ENCODE peak calls at places on chromosome X, in six cellular contexts. U is tibial nerve, A is GM12891, V is testis, L is gastrocnemius medialis, Y is breast epithelium. N is an unnamed sample.
A peak's percentile ranks its signal among the peaks of the same experiment; 100 is the strongest.

GRCh38 chrX:9311411-9312160 is 153.3 kb upstream of the TBL1X start:
- DNase-seq in Y (no peak), L (no peak), U (no peak), V (no peak), A (no peak), N (no peak)

GRCh38 chrX:110145854-110146253 is 142.9 kb downstream of the TMEM164 start:
- DNase-seq in L (no peak), A (no peak), Y (no peak), U (no peak), V (peak; percentile 17), N (no peak)

GRCh38 chrX:107669885-107670628 is 41.7 kb downstream of the PRPS1 start:
- DNase-seq in U (no peak), L (no peak), A (no peak), Y (no peak), V (peak; percentile 55), N (no peak)

GRCh38 chrX:69028006-69028760 is 137.1 kb downstream of the PJA1 start:
- DNase-seq in Y (no peak), A (peak; percentile 22), L (no peak), U (no peak), V (no peak), N (no peak)

GRCh38 chrX:39167791-39168190 is 366.5 kb downstream of the MID1IP1 start:
- DNase-seq in Y (no peak), A (no peak), V (no peak), L (no peak), U (no peak), N (no peak)

GRCh38 chrX:94751611-94752010 is 1077.6 kb downstream of the FAM133A start:
- DNase-seq in Y (no peak), A (no peak), V (no peak), L (no peak), U (no peak), N (no peak)

GRCh38 chrX:9919632-9920172 is 47.5 kb upstream of the CLDN34 start:
- DNase-seq in Y (no peak), V (no peak), L (no peak), U (no peak), A (no peak), N (no peak)

GRCh38 chrX:7132335-7133035 is 15.0 kb upstream of the STS start:
- DNase-seq in V (peak; percentile 46), U (peak; percentile 20), Y (peak; percentile 51), A (no peak), L (no peak), N (no peak)

GRCh38 chrX:75156537-75156945 is 458 bp upstream of the ABCB7 start:
- DNase-seq in V (no peak), L (no peak), A (no peak), U (peak; percentile 6), Y (no peak), N (no peak)

GRCh38 chrX:68732906-68733493 is 85.5 kb downstream of the STARD8 start:
- DNase-seq in L (no peak), Y (no peak), V (peak; percentile 68), A (no peak), U (peak; percentile 71), N (no peak)

GRCh38 chrX:68935362-68935761 is 106.5 kb downstream of the EFNB1 start:
- DNase-seq in A (no peak), Y (no peak), L (no peak), V (no peak), U (no peak), N (no peak)

GRCh38 chrX:68186552-68187262 is 246.6 kb downstream of the OPHN1 start:
- DNase-seq in U (no peak), Y (no peak), L (no peak), V (no peak), A (no peak), N (no peak)

GRCh38 chrX:132622130-132622529 is 133.3 kb upstream of the MBNL3 start:
- DNase-seq in Y (no peak), U (no peak), V (no peak), A (no peak), L (no peak), N (no peak)

GRCh38 chrX:103063191-103063845 is 653 bp downstream of the BEX1 start:
- DNase-seq in U (no peak), A (no peak), V (peak; percentile 58), L (no peak), Y (no peak), N (no peak)

GRCh38 chrX:78839711-78840110 is 92.2 kb downstream of the LPAR4 start:
- DNase-seq in V (no peak), A (no peak), Y (no peak), U (no peak), L (no peak), N (no peak)

GRCh38 chrX:44382871-44383270 is 39.4 kb upstream of the EFHC2 start:
- DNase-seq in L (no peak), A (no peak), U (no peak), V (no peak), Y (no peak), N (no peak)

GRCh38 chrX:27660878-27661277 is 70.7 kb downstream of the DCAF8L2 start:
- DNase-seq in A (no peak), U (no peak), L (no peak), Y (no peak), V (no peak), N (no peak)

GRCh38 chrX:2391869-2392606 is 108.7 kb downstream of the DHRSX start:
- DNase-seq in U (no peak), Y (peak; percentile 19), V (no peak), A (no peak), L (no peak), N (no peak)

GRCh38 chrX:42247241-42247640 is 323.9 kb upstream of the CASK start:
- DNase-seq in A (no peak), L (no peak), U (no peak), Y (no peak), V (no peak), N (no peak)

GRCh38 chrX:20913760-20914159 is 460.5 kb upstream of the CNKSR2 start:
- DNase-seq in L (no peak), A (no peak), V (peak; percentile 13), Y (no peak), U (no peak), N (no peak)

GRCh38 chrX:132592880-132593279 is 104.0 kb upstream of the MBNL3 start:
- DNase-seq in A (no peak), V (peak; percentile 33), Y (no peak), U (peak; percentile 4), L (no peak), N (no peak)

GRCh38 chrX:31353095-31353494 is 281.3 kb upstream of the FTHL17 start:
- DNase-seq in L (no peak), A (no peak), U (no peak), Y (peak; percentile 35), V (no peak), N (no peak)

GRCh38 chrX:29461039-29461438 is 754.3 kb upstream of the MAGEB2 start:
- DNase-seq in V (no peak), L (no peak), U (no peak), A (no peak), Y (no peak), N (no peak)

GRCh38 chrX:101595739-101596419 is 21.9 kb downstream of the ARMCX6 start:
- DNase-seq in U (peak; percentile 51), L (no peak), Y (no peak), V (peak; percentile 22), A (peak; percentile 32), N (no peak)

DNA sequence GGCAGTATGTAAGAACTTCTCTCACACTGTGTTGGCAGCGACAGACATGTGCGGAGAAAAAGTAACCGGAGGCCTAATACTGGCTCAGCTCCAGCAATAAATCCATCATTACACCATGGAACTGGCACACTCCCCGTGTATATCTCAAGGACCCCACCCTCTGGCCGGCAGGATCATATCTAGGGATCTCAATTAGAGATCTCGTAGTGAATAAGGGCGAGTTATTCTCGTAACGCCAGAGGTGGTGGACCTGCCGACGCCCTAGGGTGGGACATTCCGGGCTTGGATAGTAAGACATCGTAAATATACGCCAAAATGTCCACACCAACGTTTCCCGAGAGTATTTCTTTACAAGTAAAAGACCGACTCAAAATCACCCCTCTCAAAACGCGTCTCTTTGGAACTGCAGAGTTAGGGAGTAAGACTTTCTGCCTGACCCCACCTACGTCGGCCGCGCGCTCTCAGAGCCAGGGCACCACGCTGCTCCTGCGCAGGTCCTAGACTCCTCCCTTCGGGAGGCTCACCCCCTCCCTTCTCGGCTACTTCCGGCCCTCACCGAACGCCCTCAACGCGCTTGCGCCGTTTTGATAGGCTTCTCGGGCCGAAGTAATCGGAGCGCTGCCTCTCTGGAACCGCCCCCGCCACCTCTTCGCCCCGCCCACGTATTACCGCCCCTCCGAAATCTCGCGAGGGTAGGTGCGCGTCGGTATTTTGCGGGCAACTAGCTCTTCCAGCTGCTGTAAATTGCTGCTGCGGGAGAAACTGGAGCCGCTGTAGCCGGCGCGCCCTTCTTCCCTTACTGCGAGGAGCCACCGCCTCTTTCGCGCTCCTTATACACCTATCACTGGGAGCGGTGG is at the start of gene WDR44:
- DNase-seq in U (peak; percentile 86), V (peak; percentile 93), Y (peak; percentile 90), L (peak; percentile 90), A (peak; percentile 64), N (peak; percentile 40)
- TF ChIP-seq POLR2A in U (peak; percentile 41), V (peak; percentile 4), Y (peak; percentile 39), L (peak; percentile 79), A (peak; percentile 83), N (peak; percentile 75)

DNA sequence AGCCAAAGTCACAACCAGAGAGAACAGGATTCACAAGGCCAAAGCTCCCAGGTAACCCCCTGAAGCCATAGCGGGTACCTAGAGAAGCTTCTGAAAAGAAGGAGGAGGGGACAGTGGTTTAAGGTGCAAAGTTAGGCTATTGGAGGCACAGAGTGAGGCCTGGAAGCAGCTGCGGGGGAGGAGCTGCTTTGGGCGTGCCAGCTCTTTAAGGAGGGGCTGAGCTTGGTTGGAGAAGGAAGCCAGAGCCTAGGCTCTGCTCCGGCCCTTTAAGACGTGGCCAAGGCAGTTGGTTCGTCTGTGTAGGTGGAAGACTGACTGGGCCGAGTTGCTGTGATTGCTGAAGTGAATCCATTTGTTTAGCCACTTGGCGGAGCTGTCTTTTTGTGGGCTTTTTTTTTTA is 1.5 kb downstream of the KLF8 start:
- DNase-seq in U (peak; percentile 52), L (peak; percentile 51), Y (peak; percentile 69), A (no peak), V (peak; percentile 79), N (no peak)
- TF ChIP-seq POLR2A in U (no peak), L (peak; percentile 14), Y (no peak), A (no peak), V (no peak), N (peak; percentile 33)

DNA sequence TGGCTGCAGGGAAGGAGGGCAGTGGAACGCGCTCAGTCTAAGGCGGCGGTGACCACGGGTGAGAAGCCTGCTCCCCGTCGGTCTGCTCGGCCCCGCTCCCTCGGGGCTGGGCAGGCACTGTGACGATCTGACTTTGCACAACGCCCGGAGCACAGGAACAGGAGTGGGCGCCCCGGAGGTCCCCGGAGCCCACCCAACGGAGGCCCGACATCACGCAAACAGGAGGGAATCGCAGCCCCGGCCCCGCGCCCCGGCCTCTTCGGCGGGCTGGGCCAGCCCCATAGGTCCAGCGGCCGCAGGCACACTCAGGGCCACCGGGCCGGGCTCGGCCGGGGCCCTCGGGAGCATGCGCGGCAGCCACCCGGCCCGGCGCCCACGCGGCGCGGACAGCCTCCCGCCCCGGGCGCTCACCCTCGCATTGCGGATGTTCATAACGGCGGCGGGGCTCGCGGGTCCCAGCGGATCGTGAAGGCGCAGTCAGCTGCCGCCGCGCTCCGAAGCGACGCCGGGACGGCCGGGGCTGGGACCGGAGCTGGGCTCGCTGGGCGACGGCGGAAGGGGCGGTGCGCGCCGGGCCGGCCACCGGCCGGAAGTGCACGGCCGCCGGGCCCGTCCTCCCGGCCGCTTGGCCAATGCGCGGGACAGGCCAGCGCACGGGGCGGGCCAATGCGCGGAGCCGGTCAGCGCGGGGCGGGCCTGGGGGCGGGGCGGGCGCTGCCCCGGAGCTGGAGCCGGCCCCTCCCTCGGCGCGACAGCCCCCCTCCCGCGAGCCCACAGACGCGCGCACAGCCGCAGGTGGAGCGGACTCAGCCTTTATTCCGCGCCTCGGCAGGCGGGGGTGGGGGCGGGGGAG is at the start of gene NAA10:
- DNase-seq in L (peak; percentile 35), V (peak; percentile 73), A (peak; percentile 82), U (no peak), Y (peak; percentile 63), N (no peak)
- TF ChIP-seq POLR2A in L (peak; percentile 52), V (no peak), A (no peak), U (no peak), Y (no peak), N (no peak)

GRCh38 chrX:149937881-149938426 is 337 bp downstream of the EOLA2 start:
- DNase-seq in A (no peak), L (no peak), U (no peak), V (no peak), Y (peak; percentile 23), N (no peak)
- TF ChIP-seq POLR2A in A (peak; percentile 81), L (no peak), U (no peak), V (no peak), Y (no peak), N (no peak)